ENCODE peak calls at places on chromosomes 16 and 17, in seven cellular contexts. H is tibial artery; O is dorsolateral prefrontal cortex; S is AG04450; I is brain microvascular endothelial cell; E is effector memory CD4-positive, alpha-beta T cell; X is CD8-positive, alpha-beta T cell. J is an unnamed sample.

GRCh38 chr17:7014995-7015586 is 2.7 kb downstream of the RNASEK start:
- DNase-seq in E (peak; percentile 90), S (no peak), O (no peak), X (peak; percentile 75), I (peak; percentile 78), H (no peak), J (peak; percentile 42)

GRCh38 chr17:44333371-44333770 is 8.7 kb upstream of the SLC25A39 start:
- DNase-seq in H (peak; percentile 45), S (no peak), E (no peak), O (no peak), X (no peak), I (no peak), J (no peak)

GRCh38 chr16:87447323-87447722 is 45.5 kb downstream of the ZCCHC14 start:
- DNase-seq in S (peak; percentile 92), O (no peak), I (no peak), X (no peak), H (no peak), E (no peak), J (peak; percentile 95)

GRCh38 chr16:30997000-30997886 is 12.2 kb downstream of the HSD3B7 start:
- DNase-seq in S (no peak), O (peak; percentile 66), H (peak; percentile 81), I (peak; percentile 64), E (peak; percentile 75), X (peak; percentile 80), J (peak; percentile 69)

GRCh38 chr16:58022601-58023371 is 2.8 kb upstream of the MMP15 start:
- DNase-seq in S (no peak), E (no peak), X (no peak), O (peak; percentile 39), H (peak; percentile 45), I (peak; percentile 29), J (peak; percentile 73)

GRCh38 chr16:55021595-55022475 is 91.2 kb downstream of the IRX5 start:
- DNase-seq in S (no peak), I (peak; percentile 75), E (no peak), O (no peak), X (no peak), H (no peak), J (no peak)

GRCh38 chr17:43418441-43419374 is 19.9 kb downstream of the ARL4D start:
- DNase-seq in E (no peak), I (peak; percentile 93), O (peak; percentile 63), S (peak; percentile 59), X (no peak), H (peak; percentile 74), J (peak; percentile 83)

GRCh38 chr17:60630352-60630751 is 30.4 kb downstream of the PPM1D start:
- DNase-seq in X (no peak), O (peak; percentile 90), I (peak; percentile 47), H (peak; percentile 40), S (no peak), E (no peak), J (no peak)

GRCh38 chr17:78969865-78970264 is 9.9 kb downstream of the LGALS3BP start:
- DNase-seq in I (no peak), S (no peak), E (no peak), O (no peak), H (no peak), X (no peak), J (no peak)

GRCh38 chr17:50146230-50146926 is 4.1 kb downstream of the PPP1R9B start:
- DNase-seq in E (no peak), I (no peak), S (no peak), X (no peak), H (no peak), O (no peak), J (no peak)

GRCh38 chr17:75645889-75646625 is 12.8 kb downstream of the SMIM5 start:
- DNase-seq in E (no peak), S (no peak), H (peak; percentile 44), X (peak; percentile 20), O (no peak), I (no peak), J (no peak)

GRCh38 chr17:35764123-35764991 is 3.7 kb downstream of the C17orf50 start:
- DNase-seq in X (peak; percentile 84), S (no peak), E (peak; percentile 74), H (peak; percentile 75), I (peak; percentile 58), O (peak; percentile 88), J (peak; percentile 80)

GRCh38 chr17:27489045-27489715 is 32.9 kb downstream of the KSR1 start:
- DNase-seq in S (no peak), O (no peak), I (no peak), H (peak; percentile 91), E (no peak), X (no peak), J (peak; percentile 64)

GRCh38 chr17:4488989-4489595 is 9.6 kb upstream of the SPNS2 start:
- DNase-seq in E (no peak), X (no peak), H (no peak), I (no peak), S (no peak), O (no peak), J (no peak)

GRCh38 chr17:4490637-4491061 is 8.0 kb upstream of the SPNS2 start:
- DNase-seq in H (no peak), X (no peak), O (no peak), I (no peak), S (no peak), E (no peak), J (no peak)

GRCh38 chr17:4497101-4497824 is 1.4 kb upstream of the SPNS2 start:
- DNase-seq in H (no peak), O (no peak), X (no peak), I (no peak), E (no peak), S (no peak), J (peak; percentile 70)

GRCh38 chr17:4490109-4490591 is 8.5 kb upstream of the SPNS2 start:
- DNase-seq in H (no peak), S (no peak), E (no peak), X (no peak), I (no peak), O (no peak), J (no peak)

GRCh38 chr17:4492762-4493561 is 5.7 kb upstream of the SPNS2 start:
- DNase-seq in I (no peak), X (peak; percentile 27), H (no peak), E (no peak), S (no peak), O (no peak), J (peak; percentile 43)
- H3K27ac ChIP-seq in I (no peak overlapping the region), X (no peak overlapping the region), H (no peak overlapping the region), E (no peak overlapping the region), S (no peak overlapping the region), O (peak overlapping the region; percentile 57), J (no peak overlapping the region)

GRCh38 chr17:68468334-68468733 is 11.0 kb upstream of the WIPI1 start:
- DNase-seq in X (no peak), O (no peak), H (no peak), I (peak; percentile 65), E (no peak), S (no peak), J (peak; percentile 48)
- H3K27ac ChIP-seq in X (no peak overlapping the region), O (no peak overlapping the region), H (peak overlapping the region; percentile 59), I (peak overlapping the region; percentile 62), E (no peak overlapping the region), S (no peak overlapping the region), J (no peak overlapping the region)

DNA sequence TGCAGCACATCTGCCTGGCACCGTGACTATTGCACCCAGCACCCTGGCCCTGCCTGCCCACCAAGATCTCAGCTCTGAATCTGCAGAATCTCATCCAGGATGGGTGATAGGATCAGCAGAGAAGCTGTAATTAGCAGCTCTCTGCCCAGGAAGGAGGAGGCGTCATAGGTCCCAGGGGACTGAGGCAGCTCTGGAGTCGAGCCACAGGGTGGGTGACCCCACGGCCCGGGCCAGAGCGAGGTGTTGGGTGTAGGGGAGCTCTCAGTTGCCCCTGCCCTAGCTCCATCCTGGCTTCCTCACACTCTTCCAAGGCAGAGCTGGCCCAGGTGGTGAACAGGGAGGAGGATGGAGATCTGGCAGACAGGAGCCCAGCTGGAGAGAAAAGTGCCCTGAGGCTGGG is 18.2 kb upstream of the FAM83G start:
- DNase-seq in I (no peak), H (no peak), S (no peak), X (no peak), E (no peak), O (no peak), J (no peak)
- H3K27ac ChIP-seq in I (no peak overlapping the region), H (no peak overlapping the region), S (no peak overlapping the region), X (no peak overlapping the region), E (no peak overlapping the region), O (no peak overlapping the region), J (no peak overlapping the region)

DNA sequence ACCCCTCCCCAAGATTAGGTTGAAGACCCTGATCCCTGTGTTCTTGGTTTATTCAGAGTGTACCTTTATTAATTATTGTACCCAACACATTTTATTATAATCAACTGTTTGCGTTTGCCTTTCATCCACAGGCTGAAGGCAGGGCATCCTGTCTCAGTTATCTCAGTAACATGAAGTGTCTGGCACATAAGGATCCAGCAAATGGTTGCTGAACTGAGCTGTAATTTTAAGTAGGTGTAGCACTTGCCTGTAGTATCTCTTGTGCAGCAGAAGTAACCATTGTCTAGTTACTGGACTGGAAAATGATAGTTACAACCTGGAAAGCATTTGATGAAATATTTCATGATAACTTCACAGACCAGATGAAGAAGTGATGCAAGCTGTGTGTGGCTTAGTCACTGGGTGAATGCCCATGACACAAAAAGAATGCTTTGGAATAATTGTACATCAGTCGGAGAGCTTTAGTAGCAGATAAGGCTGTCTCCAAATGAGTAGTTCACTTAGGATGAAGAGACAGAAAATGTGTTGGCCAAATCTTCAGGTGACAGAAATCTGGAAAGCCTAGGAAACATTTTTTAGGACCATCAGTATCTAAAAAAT is 56.6 kb downstream of the ESRP2 start:
- DNase-seq in I (peak; percentile 4), H (no peak), O (no peak), X (no peak), S (no peak), E (no peak), J (no peak)
- H3K27ac ChIP-seq in I (no peak overlapping the region), H (no peak overlapping the region), O (no peak overlapping the region), X (no peak overlapping the region), S (no peak overlapping the region), E (no peak overlapping the region), J (no peak overlapping the region)

DNA sequence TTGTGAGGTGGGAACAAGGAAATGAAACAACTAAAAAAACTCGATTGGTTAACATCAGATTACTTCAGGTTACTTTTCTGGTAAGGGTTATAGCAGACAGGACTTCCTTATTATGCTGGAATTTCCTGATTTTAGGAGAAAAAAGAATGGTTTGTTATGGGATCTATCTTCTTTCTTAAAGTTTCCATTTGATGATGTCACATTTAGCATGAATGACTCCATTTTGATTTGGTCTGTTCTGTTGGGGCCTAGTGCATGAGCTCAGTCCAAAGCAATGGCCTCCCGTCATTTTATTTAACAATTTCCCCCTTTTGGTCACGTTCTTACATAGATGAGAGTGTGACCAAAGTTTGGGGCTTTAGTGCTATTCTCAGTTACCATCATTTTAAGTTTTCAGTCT is 210.7 kb downstream of the KCNJ2 start:
- DNase-seq in H (no peak), X (no peak), O (no peak), S (no peak), I (no peak), E (no peak), J (no peak)
- H3K27ac ChIP-seq in H (no peak overlapping the region), X (no peak overlapping the region), O (no peak overlapping the region), S (no peak overlapping the region), I (no peak overlapping the region), E (no peak overlapping the region), J (no peak overlapping the region)

GRCh38 chr16:15785386-15786059 is 71.3 kb downstream of the MYH11 start:
- DNase-seq in X (no peak), I (no peak), O (no peak), E (no peak), H (no peak), S (no peak), J (no peak)
- H3K27ac ChIP-seq in X (no peak overlapping the region), I (no peak overlapping the region), O (no peak overlapping the region), E (no peak overlapping the region), H (peak overlapping the region; percentile 74), S (no peak overlapping the region), J (no peak overlapping the region)

J was measured in fibroblast of lung.